ENCODE peak calls at places on chromosomes 4 and X, in five cellular contexts. I, B, F, Z and L are unnamed samples.

GRCh38 chrX:123846598-123847038 is 13.2 kb upstream of the XIAP start:
- DNase-seq in B (no peak), Z (no peak), I (no peak), F (no peak), L (no peak)

GRCh38 chr4:22498866-22499265 is 17.0 kb downstream of the ADGRA3 start:
- DNase-seq in Z (no peak), F (no peak), I (no peak), B (no peak), L (no peak)

GRCh38 chr4:4730214-4730613 is 129.3 kb upstream of the MSX1 start:
- DNase-seq in I (peak), F (no peak), Z (no peak), B (no peak), L (no peak)

GRCh38 chr4:163353054-163353453 is 9.4 kb downstream of the NPY5R start:
- DNase-seq in F (no peak), Z (no peak), B (no peak), I (no peak), L (no peak)

GRCh38 chr4:2141762-2142520 is 82.8 kb downstream of the NAT8L start:
- DNase-seq in B (peak), Z (no peak), F (no peak), I (no peak), L (no peak)

GRCh38 chr4:2292679-2293108 is 30.8 kb upstream of the MXD4 start:
- DNase-seq in Z (no peak), I (peak), F (no peak), B (no peak), L (no peak)

GRCh38 chrX:19832186-19832965 is 55.0 kb downstream of the SH3KBP1 start:
- DNase-seq in I (no peak), Z (no peak), B (no peak), F (no peak), L (no peak)

GRCh38 chr4:1171306-1172227 is 816 bp downstream of the SPON2 start:
- DNase-seq in I (no peak), B (peak), F (no peak), Z (no peak), L (no peak)

GRCh38 chr4:675036-675804 is 878 bp downstream of the MYL5 start:
- DNase-seq in I (no peak), F (no peak), Z (peak), B (peak), L (no peak)

GRCh38 chrX:74537011-74537390 is 77.4 kb downstream of the RLIM start:
- DNase-seq in F (no peak), I (peak), Z (no peak), B (peak), L (peak)

GRCh38 chrX:10106801-10107200 is 50.0 kb upstream of the CLCN4 start:
- DNase-seq in F (no peak), I (no peak), B (no peak), Z (no peak), L (no peak)

GRCh38 chr4:170374770-170375169 is 285.0 kb upstream of the AADAT start:
- DNase-seq in B (peak), I (peak), F (no peak), Z (no peak), L (no peak)

GRCh38 chr4:141395246-141395830 is 174.6 kb downstream of the ZNF330 start:
- DNase-seq in Z (no peak), I (no peak), B (no peak), F (no peak), L (no peak)

GRCh38 chr4:75598390-75598789 is 31.9 kb downstream of the CDKL2 start:
- DNase-seq in F (no peak), B (no peak), Z (no peak), I (no peak), L (no peak)

GRCh38 chr4:141028024-141028529 is 105.2 kb downstream of the RNF150 start:
- DNase-seq in F (no peak), I (no peak), Z (no peak), B (no peak), L (no peak)

GRCh38 chr4:118910221-118910620 is 21.6 kb downstream of the SYNPO2 start:
- DNase-seq in B (no peak), F (no peak), I (no peak), Z (no peak), L (no peak)

GRCh38 chr4:101200561-101200960 is 146.8 kb downstream of the PPP3CA start:
- DNase-seq in Z (no peak), F (no peak), I (no peak), B (no peak), L (no peak)

GRCh38 chr4:94407846-94408245 is 43.9 kb upstream of the PDLIM5 start:
- DNase-seq in I (no peak), Z (no peak), F (no peak), B (no peak), L (no peak)

GRCh38 chr4:123653211-123653610 is 256.6 kb downstream of the SPRY1 start:
- DNase-seq in F (no peak), B (no peak), Z (no peak), I (no peak), L (no peak)

GRCh38 chr4:152408514-152409327 is 127.2 kb downstream of the FBXW7 start:
- DNase-seq in F (no peak), B (no peak), I (peak), Z (no peak), L (no peak)

GRCh38 chrX:132114607-132115006 is 13.2 kb downstream of the FRMD7 start:
- DNase-seq in F (no peak), Z (no peak), I (peak), B (no peak), L (no peak)

GRCh38 chr4:144709793-144710525 is 64.0 kb downstream of the HHIP start:
- DNase-seq in I (peak), Z (no peak), F (no peak), B (no peak), L (no peak)

GRCh38 chr4:85477538-85477937 is 2.6 kb downstream of the ARHGAP24 start:
- DNase-seq in F (no peak), B (no peak), I (no peak), Z (no peak), L (no peak)

GRCh38 chrX:46582325-46582724 is 8.8 kb downstream of the CHST7 start:
- DNase-seq in Z (no peak), I (no peak), B (no peak), F (no peak), L (no peak)

DNA sequence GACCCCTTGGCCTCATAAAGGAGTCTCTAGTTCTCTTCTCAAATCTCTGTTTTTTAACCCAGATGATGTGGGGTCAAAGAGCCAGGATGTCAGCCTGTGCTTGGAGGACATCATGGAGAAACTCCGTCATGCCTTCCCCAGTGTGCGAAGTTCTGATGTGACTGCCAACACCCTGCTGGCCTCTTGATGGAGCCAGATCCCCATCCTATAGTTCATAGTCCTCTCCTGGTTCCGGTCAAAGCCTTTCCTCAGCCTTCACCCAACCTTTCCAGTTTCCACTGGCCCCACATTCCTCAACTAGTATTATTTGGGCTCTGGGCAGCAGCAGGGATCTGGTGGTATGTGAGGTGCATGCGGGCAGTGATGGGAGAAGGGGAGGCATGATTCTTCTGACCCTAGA is 30.7 kb downstream of the TAF7L start:
- DNase-seq in Z (no peak), B (peak), I (peak), F (no peak), L (no peak)
- TF ChIP-seq CTCF in Z (no peak), B (peak), I (peak), F (no peak), L (no peak)

DNA sequence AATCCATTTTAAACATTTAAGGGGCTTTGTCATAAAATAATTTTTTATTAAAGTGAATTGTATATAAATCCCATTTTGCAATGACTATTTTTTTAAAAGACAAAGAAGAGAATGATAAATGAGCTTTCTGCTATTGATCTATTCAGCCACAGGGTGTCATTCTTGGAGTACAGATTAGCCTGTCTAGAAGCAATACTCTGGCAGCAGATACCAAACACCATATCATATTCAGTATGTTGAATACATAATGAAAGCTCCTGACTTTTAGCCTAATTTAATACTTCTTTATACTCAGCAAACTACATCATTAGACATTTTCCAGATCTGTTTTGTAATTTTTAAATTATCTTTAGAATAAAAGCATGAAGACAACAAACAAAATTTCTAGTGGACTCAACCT is 496.3 kb downstream of the PDGFC start:
- DNase-seq in Z (no peak), I (peak), F (no peak), B (no peak), L (no peak)
- TF ChIP-seq CTCF in Z (no peak), I (peak), F (peak), B (peak), L (no peak)

GRCh38 chr4:12041828-12042227 is 613.1 kb upstream of the HS3ST1 start:
- DNase-seq in I (peak), Z (no peak), F (no peak), B (no peak), L (no peak)
- TF ChIP-seq CTCF in I (peak), Z (peak), F (no peak), B (peak), L (no peak)

GRCh38 chr4:92106816-92107215 is 196.9 kb upstream of the GRID2 start:
- DNase-seq in F (no peak), Z (no peak), I (no peak), B (no peak), L (no peak)

DNA sequence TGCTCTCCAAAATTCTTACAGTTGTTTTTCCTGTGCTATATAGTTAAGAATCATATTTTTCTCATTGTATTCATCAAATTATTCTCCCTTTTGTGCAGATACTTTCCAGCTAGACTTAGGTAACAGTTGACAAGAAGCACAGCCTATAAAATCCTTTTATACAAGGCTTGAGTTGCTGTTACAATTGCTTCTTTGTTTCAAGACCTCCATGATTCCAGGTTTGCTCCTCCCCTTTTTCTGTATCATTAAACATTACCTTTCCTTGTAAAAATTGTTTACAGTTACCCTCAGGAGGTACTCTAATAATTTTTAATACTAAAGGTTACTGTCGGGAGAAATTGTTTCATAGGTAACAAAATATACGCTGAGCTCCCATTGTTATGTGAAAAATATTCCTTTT is 192.3 kb upstream of the GRID2 start:
- DNase-seq in B (no peak), F (no peak), Z (no peak), I (no peak), L (no peak)
- TF ChIP-seq CTCF in B (no peak), F (no peak), Z (no peak), I (no peak), L (no peak)

GRCh38 chr4:11701978-11702377 is 273.3 kb upstream of the HS3ST1 start:
- DNase-seq in F (no peak), I (no peak), B (peak), Z (no peak), L (no peak)
- TF ChIP-seq CTCF in F (no peak), I (no peak), B (peak), Z (no peak), L (no peak)

GRCh38 chr4:7238300-7238960 is 46.1 kb downstream of the SORCS2 start:
- DNase-seq in I (no peak), F (no peak), B (no peak), Z (no peak), L (no peak)
- TF ChIP-seq CTCF in I (peak), F (no peak), B (peak), Z (no peak), L (no peak)

GRCh38 chr4:69617083-69617694 is 22.3 kb downstream of the UGT2A2 start:
- DNase-seq in B (no peak), F (no peak), I (peak), Z (no peak), L (no peak)
- TF ChIP-seq CTCF in B (peak), F (no peak), I (peak), Z (peak), L (no peak)